ENCODE peak calls at places on chromosomes 1 and 21, in nine cellular contexts. One of them, this sample, is unnamed.

GRCh38 chr1:21341517-21342078 is 51.3 kb upstream of the ECE1 start:
- DNase-seq in A549: no peak
- DNase-seq in cardiac fibroblast: no peak
- DNase-seq in AG04450: no peak
- DNase-seq in Panc1: no peak
- DNase-seq in PC-9: no peak
- DNase-seq in epithelial cell of esophagus: no peak
- DNase-seq in mammary epithelial cell: no peak
- DNase-seq in lower lobe of right lung: no peak
- DNase-seq in this sample: no peak

GRCh38 chr1:108670131-108670773 is 9.4 kb upstream of the HENMT1 start:
- DNase-seq in A549: no peak
- DNase-seq in cardiac fibroblast: no peak
- DNase-seq in AG04450: no peak
- DNase-seq in Panc1: no peak
- DNase-seq in PC-9: no peak
- DNase-seq in epithelial cell of esophagus: no peak
- DNase-seq in mammary epithelial cell: no peak
- DNase-seq in lower lobe of right lung: no peak
- DNase-seq in this sample: no peak

GRCh38 chr1:241156231-241156965 is 200.6 kb downstream of the RGS7 start:
- DNase-seq in A549: peak
- DNase-seq in cardiac fibroblast: peak
- DNase-seq in AG04450: no peak
- DNase-seq in Panc1: peak
- DNase-seq in PC-9: no peak
- DNase-seq in epithelial cell of esophagus: peak
- DNase-seq in mammary epithelial cell: peak
- DNase-seq in lower lobe of right lung: no peak
- DNase-seq in this sample: peak

GRCh38 chr1:117571496-117571895 is 34.4 kb upstream of the TENT5C start:
- DNase-seq in A549: no peak
- DNase-seq in cardiac fibroblast: no peak
- DNase-seq in AG04450: no peak
- DNase-seq in Panc1: no peak
- DNase-seq in PC-9: peak
- DNase-seq in epithelial cell of esophagus: no peak
- DNase-seq in mammary epithelial cell: no peak
- DNase-seq in lower lobe of right lung: no peak
- DNase-seq in this sample: no peak

GRCh38 chr1:107975861-107976260 is 10.9 kb upstream of the VAV3 start:
- DNase-seq in A549: no peak
- DNase-seq in cardiac fibroblast: no peak
- DNase-seq in AG04450: no peak
- DNase-seq in Panc1: no peak
- DNase-seq in PC-9: no peak
- DNase-seq in epithelial cell of esophagus: no peak
- DNase-seq in mammary epithelial cell: no peak
- DNase-seq in lower lobe of right lung: no peak
- DNase-seq in this sample: no peak

GRCh38 chr1:29379438-29380073 is 143.2 kb downstream of the PTPRU start:
- DNase-seq in A549: peak
- DNase-seq in cardiac fibroblast: peak
- DNase-seq in AG04450: no peak
- DNase-seq in Panc1: peak
- DNase-seq in PC-9: no peak
- DNase-seq in epithelial cell of esophagus: peak
- DNase-seq in mammary epithelial cell: peak
- DNase-seq in lower lobe of right lung: no peak
- DNase-seq in this sample: peak

GRCh38 chr1:3483801-3484444 is 29.5 kb downstream of the ARHGEF16 start:
- DNase-seq in A549: peak
- DNase-seq in cardiac fibroblast: peak
- DNase-seq in AG04450: no peak
- DNase-seq in Panc1: peak
- DNase-seq in PC-9: no peak
- DNase-seq in epithelial cell of esophagus: peak
- DNase-seq in mammary epithelial cell: no peak
- DNase-seq in lower lobe of right lung: no peak
- DNase-seq in this sample: no peak

GRCh38 chr1:942864-943533 is 16.1 kb downstream of the NOC2L start:
- DNase-seq in A549: peak
- DNase-seq in cardiac fibroblast: no peak
- DNase-seq in AG04450: no peak
- DNase-seq in Panc1: no peak
- DNase-seq in PC-9: no peak
- DNase-seq in epithelial cell of esophagus: no peak
- DNase-seq in mammary epithelial cell: no peak
- DNase-seq in lower lobe of right lung: no peak
- DNase-seq in this sample: peak

GRCh38 chr21:42215942-42216725 is 2.8 kb upstream of the ABCG1 start:
- DNase-seq in A549: no peak
- DNase-seq in cardiac fibroblast: no peak
- DNase-seq in AG04450: no peak
- DNase-seq in Panc1: no peak
- DNase-seq in PC-9: no peak
- DNase-seq in epithelial cell of esophagus: no peak
- DNase-seq in mammary epithelial cell: no peak
- DNase-seq in lower lobe of right lung: no peak
- DNase-seq in this sample: no peak

GRCh38 chr1:150995896-150996295 is 10.8 kb downstream of the MINDY1 start:
- DNase-seq in A549: no peak
- DNase-seq in cardiac fibroblast: peak
- DNase-seq in AG04450: no peak
- DNase-seq in Panc1: no peak
- DNase-seq in PC-9: no peak
- DNase-seq in epithelial cell of esophagus: peak
- DNase-seq in mammary epithelial cell: no peak
- DNase-seq in lower lobe of right lung: no peak
- DNase-seq in this sample: no peak

GRCh38 chr21:39452207-39452964 is 616 bp downstream of the SH3BGR start:
- DNase-seq in A549: peak
- DNase-seq in cardiac fibroblast: peak
- DNase-seq in AG04450: no peak
- DNase-seq in Panc1: peak
- DNase-seq in PC-9: no peak
- DNase-seq in epithelial cell of esophagus: peak
- DNase-seq in mammary epithelial cell: peak
- DNase-seq in lower lobe of right lung: no peak
- DNase-seq in this sample: peak

GRCh38 chr21:39454949-39455668 is 3.3 kb downstream of the SH3BGR start:
- DNase-seq in A549: no peak
- DNase-seq in cardiac fibroblast: no peak
- DNase-seq in AG04450: no peak
- DNase-seq in Panc1: no peak
- DNase-seq in PC-9: no peak
- DNase-seq in epithelial cell of esophagus: no peak
- DNase-seq in mammary epithelial cell: no peak
- DNase-seq in lower lobe of right lung: no peak
- DNase-seq in this sample: no peak

GRCh38 chr21:39453571-39454179 is 1.9 kb downstream of the SH3BGR start:
- DNase-seq in A549: no peak
- DNase-seq in cardiac fibroblast: no peak
- DNase-seq in AG04450: no peak
- DNase-seq in Panc1: no peak
- DNase-seq in PC-9: no peak
- DNase-seq in epithelial cell of esophagus: no peak
- DNase-seq in mammary epithelial cell: no peak
- DNase-seq in lower lobe of right lung: no peak
- DNase-seq in this sample: no peak

GRCh38 chr21:39452965-39453332 is 1.2 kb downstream of the SH3BGR start:
- DNase-seq in A549: no peak
- DNase-seq in cardiac fibroblast: no peak
- DNase-seq in AG04450: no peak
- DNase-seq in Panc1: no peak
- DNase-seq in PC-9: no peak
- DNase-seq in epithelial cell of esophagus: no peak
- DNase-seq in mammary epithelial cell: no peak
- DNase-seq in lower lobe of right lung: no peak
- DNase-seq in this sample: no peak

GRCh38 chr21:39451332-39452206 is at the start of gene SH3BGR:
- DNase-seq in A549: no peak
- DNase-seq in cardiac fibroblast: peak
- DNase-seq in AG04450: no peak
- DNase-seq in Panc1: no peak
- DNase-seq in PC-9: no peak
- DNase-seq in epithelial cell of esophagus: peak
- DNase-seq in mammary epithelial cell: peak
- DNase-seq in lower lobe of right lung: peak
- DNase-seq in this sample: no peak
- H3K4me3 ChIP-seq in A549: no peak
- H3K4me3 ChIP-seq in cardiac fibroblast: peak
- H3K4me3 ChIP-seq in AG04450: no peak
- H3K4me3 ChIP-seq in Panc1: no peak
- H3K4me3 ChIP-seq in PC-9: no peak
- H3K4me3 ChIP-seq in epithelial cell of esophagus: peak
- H3K4me3 ChIP-seq in mammary epithelial cell: peak
- H3K4me3 ChIP-seq in lower lobe of right lung: peak
- H3K4me3 ChIP-seq in this sample: no peak

GRCh38 chr1:156689960-156690672 is 12.9 kb upstream of the NES start:
- DNase-seq in A549: no peak
- DNase-seq in cardiac fibroblast: peak
- DNase-seq in AG04450: no peak
- DNase-seq in Panc1: no peak
- DNase-seq in PC-9: no peak
- DNase-seq in epithelial cell of esophagus: peak
- DNase-seq in mammary epithelial cell: peak
- DNase-seq in lower lobe of right lung: no peak
- DNase-seq in this sample: no peak

GRCh38 chr1:156690673-156691032 is 13.4 kb upstream of the NES start:
- DNase-seq in A549: no peak
- DNase-seq in cardiac fibroblast: no peak
- DNase-seq in AG04450: no peak
- DNase-seq in Panc1: no peak
- DNase-seq in PC-9: no peak
- DNase-seq in epithelial cell of esophagus: no peak
- DNase-seq in mammary epithelial cell: no peak
- DNase-seq in lower lobe of right lung: no peak
- DNase-seq in this sample: no peak

GRCh38 chr1:156691216-156691615 is 14.0 kb upstream of the NES start:
- DNase-seq in A549: no peak
- DNase-seq in cardiac fibroblast: no peak
- DNase-seq in AG04450: no peak
- DNase-seq in Panc1: no peak
- DNase-seq in PC-9: no peak
- DNase-seq in epithelial cell of esophagus: no peak
- DNase-seq in mammary epithelial cell: no peak
- DNase-seq in lower lobe of right lung: no peak
- DNase-seq in this sample: no peak

GRCh38 chr1:156691665-156692408 is 13.5 kb downstream of the CRABP2 start:
- DNase-seq in A549: peak
- DNase-seq in cardiac fibroblast: no peak
- DNase-seq in AG04450: no peak
- DNase-seq in Panc1: no peak
- DNase-seq in PC-9: peak
- DNase-seq in epithelial cell of esophagus: peak
- DNase-seq in mammary epithelial cell: peak
- DNase-seq in lower lobe of right lung: no peak
- DNase-seq in this sample: no peak

GRCh38 chr1:156689035-156689959 is 12.1 kb upstream of the NES start:
- DNase-seq in A549: peak
- DNase-seq in cardiac fibroblast: peak
- DNase-seq in AG04450: peak
- DNase-seq in Panc1: peak
- DNase-seq in PC-9: peak
- DNase-seq in epithelial cell of esophagus: peak
- DNase-seq in mammary epithelial cell: peak
- DNase-seq in lower lobe of right lung: peak
- DNase-seq in this sample: peak
- H3K4me3 ChIP-seq in A549: peak
- H3K4me3 ChIP-seq in cardiac fibroblast: peak
- H3K4me3 ChIP-seq in AG04450: peak
- H3K4me3 ChIP-seq in Panc1: peak
- H3K4me3 ChIP-seq in PC-9: peak
- H3K4me3 ChIP-seq in epithelial cell of esophagus: peak
- H3K4me3 ChIP-seq in mammary epithelial cell: peak
- H3K4me3 ChIP-seq in lower lobe of right lung: no peak
- H3K4me3 ChIP-seq in this sample: peak

GRCh38 chr1:8870605-8871538 is 7.6 kb downstream of the ENO1 start:
- DNase-seq in A549: no peak
- DNase-seq in cardiac fibroblast: no peak
- DNase-seq in AG04450: no peak
- DNase-seq in Panc1: no peak
- DNase-seq in PC-9: peak
- DNase-seq in epithelial cell of esophagus: peak
- DNase-seq in mammary epithelial cell: peak
- DNase-seq in lower lobe of right lung: no peak
- DNase-seq in this sample: no peak
- H3K4me3 ChIP-seq in A549: peak
- H3K4me3 ChIP-seq in cardiac fibroblast: no peak
- H3K4me3 ChIP-seq in AG04450: no peak
- H3K4me3 ChIP-seq in Panc1: no peak
- H3K4me3 ChIP-seq in PC-9: no peak
- H3K4me3 ChIP-seq in epithelial cell of esophagus: no peak
- H3K4me3 ChIP-seq in mammary epithelial cell: no peak
- H3K4me3 ChIP-seq in lower lobe of right lung: no peak
- H3K4me3 ChIP-seq in this sample: no peak

DNA sequence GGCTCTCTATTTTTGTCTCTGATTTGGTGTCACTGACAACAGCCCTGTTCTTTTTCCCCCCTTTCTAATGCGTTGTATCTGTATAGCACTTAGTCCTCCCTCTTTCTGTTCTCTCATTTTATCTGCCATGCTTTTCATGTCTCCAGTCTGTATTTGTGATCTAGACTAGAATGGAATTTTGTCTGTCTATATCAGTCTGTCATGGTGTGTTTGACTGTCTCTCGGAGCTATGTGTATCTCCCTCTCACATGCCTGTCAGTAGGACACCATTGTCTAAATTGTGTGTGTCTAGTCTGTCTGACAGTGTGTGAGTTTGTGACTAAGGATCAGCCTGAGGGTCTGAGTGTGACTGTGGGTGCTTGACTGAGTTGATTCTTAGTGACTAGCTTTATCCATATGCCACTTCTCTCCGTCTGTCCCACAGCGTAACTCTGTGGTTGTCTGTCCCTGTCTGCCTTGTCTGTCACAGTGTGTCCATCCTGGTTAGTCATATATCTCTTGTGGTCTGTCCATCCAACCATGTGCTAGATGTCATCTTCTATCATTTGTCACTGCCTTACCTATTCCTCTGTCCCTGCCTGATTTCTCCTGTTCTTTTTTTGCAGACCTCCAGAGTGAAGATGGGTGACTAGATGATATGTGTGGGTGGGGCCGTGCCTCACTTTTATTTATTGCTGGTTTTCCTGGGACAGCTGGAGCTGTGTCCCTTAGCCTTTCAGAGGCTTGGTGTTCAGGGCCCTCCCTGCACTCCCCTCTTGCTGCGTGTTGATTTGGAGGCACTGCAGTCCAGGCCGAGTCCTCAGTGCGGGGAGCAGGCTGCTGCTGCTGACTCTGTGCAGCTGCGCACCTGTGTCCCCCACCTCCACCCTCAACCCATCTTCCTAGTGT is 1.4 kb upstream of the B4GALT2 start:
- DNase-seq in A549: no peak
- DNase-seq in cardiac fibroblast: no peak
- DNase-seq in AG04450: no peak
- DNase-seq in Panc1: no peak
- DNase-seq in PC-9: no peak
- DNase-seq in epithelial cell of esophagus: no peak
- DNase-seq in mammary epithelial cell: no peak
- DNase-seq in lower lobe of right lung: no peak
- DNase-seq in this sample: no peak
- H3K4me3 ChIP-seq in A549: peak
- H3K4me3 ChIP-seq in cardiac fibroblast: no peak
- H3K4me3 ChIP-seq in AG04450: no peak
- H3K4me3 ChIP-seq in Panc1: no peak
- H3K4me3 ChIP-seq in PC-9: peak
- H3K4me3 ChIP-seq in epithelial cell of esophagus: no peak
- H3K4me3 ChIP-seq in mammary epithelial cell: no peak
- H3K4me3 ChIP-seq in lower lobe of right lung: no peak
- H3K4me3 ChIP-seq in this sample: no peak

GRCh38 chr1:200684015-200684414 is 14.3 kb upstream of the DDX59 start:
- DNase-seq in A549: peak
- DNase-seq in cardiac fibroblast: no peak
- DNase-seq in AG04450: no peak
- DNase-seq in Panc1: peak
- DNase-seq in PC-9: peak
- DNase-seq in epithelial cell of esophagus: peak
- DNase-seq in mammary epithelial cell: peak
- DNase-seq in lower lobe of right lung: no peak
- DNase-seq in this sample: peak
- H3K4me3 ChIP-seq in A549: no peak
- H3K4me3 ChIP-seq in cardiac fibroblast: no peak
- H3K4me3 ChIP-seq in AG04450: no peak
- H3K4me3 ChIP-seq in Panc1: no peak
- H3K4me3 ChIP-seq in PC-9: no peak
- H3K4me3 ChIP-seq in epithelial cell of esophagus: no peak
- H3K4me3 ChIP-seq in mammary epithelial cell: no peak
- H3K4me3 ChIP-seq in lower lobe of right lung: no peak
- H3K4me3 ChIP-seq in this sample: no peak

This sample was measured in skeletal muscle cell.